ENCODE peak calls at places on chromosomes 12 and 14, in eight cellular contexts. Y, J, T, N, A, P, E and R are unnamed samples.

GRCh38 chr12:113235976-113236375 is 14.7 kb downstream of the TPCN1 start:
- DNase-seq in Y (no peak), J (no peak), T (no peak), N (no peak), A (no peak), P (no peak), E (no peak), R (no peak)

GRCh38 chr14:95432152-95433093 is 84.0 kb downstream of the SYNE3 start:
- DNase-seq in Y (no peak), J (peak), T (no peak), N (no peak), A (peak), P (no peak), E (peak), R (no peak)

GRCh38 chr12:97701901-97702300 is 239.3 kb downstream of the RMST start:
- DNase-seq in Y (no peak), J (no peak), T (no peak), N (no peak), A (no peak), P (no peak), E (no peak), R (no peak)

GRCh38 chr12:62808166-62808879 is 126.6 kb downstream of the PPM1H start:
- DNase-seq in Y (no peak), J (no peak), T (no peak), N (no peak), A (no peak), P (no peak), E (no peak), R (no peak)

GRCh38 chr14:66009104-66009503 is 477.1 kb upstream of the CCDC196 start:
- DNase-seq in Y (no peak), J (no peak), T (no peak), N (no peak), A (peak), P (no peak), E (no peak), R (no peak)

GRCh38 chr12:53071591-53072551 is 7.3 kb downstream of the SPRYD3 start:
- DNase-seq in Y (no peak), J (no peak), T (no peak), N (no peak), A (peak), P (no peak), E (no peak), R (no peak)

GRCh38 chr14:53450871-53451270 is 297.7 kb upstream of the DDHD1 start:
- DNase-seq in Y (no peak), J (no peak), T (no peak), N (no peak), A (peak), P (no peak), E (no peak), R (no peak)

GRCh38 chr12:131604146-131604844 is 106.6 kb upstream of the SFSWAP start:
- DNase-seq in Y (peak), J (no peak), T (no peak), N (peak), A (no peak), P (no peak), E (no peak), R (no peak)

GRCh38 chr12:106074706-106075392 is 63.9 kb downstream of the NUAK1 start:
- DNase-seq in Y (no peak), J (no peak), T (no peak), N (no peak), A (peak), P (no peak), E (no peak), R (no peak)

GRCh38 chr14:22319526-22320352 is 269.3 kb downstream of the DAD1 start:
- DNase-seq in Y (no peak), J (peak), T (no peak), N (no peak), A (peak), P (no peak), E (peak), R (no peak)

GRCh38 chr14:100651999-100652508 is 64.8 kb upstream of the BEGAIN start:
- DNase-seq in Y (no peak), J (no peak), T (no peak), N (no peak), A (no peak), P (no peak), E (no peak), R (no peak)

DNA sequence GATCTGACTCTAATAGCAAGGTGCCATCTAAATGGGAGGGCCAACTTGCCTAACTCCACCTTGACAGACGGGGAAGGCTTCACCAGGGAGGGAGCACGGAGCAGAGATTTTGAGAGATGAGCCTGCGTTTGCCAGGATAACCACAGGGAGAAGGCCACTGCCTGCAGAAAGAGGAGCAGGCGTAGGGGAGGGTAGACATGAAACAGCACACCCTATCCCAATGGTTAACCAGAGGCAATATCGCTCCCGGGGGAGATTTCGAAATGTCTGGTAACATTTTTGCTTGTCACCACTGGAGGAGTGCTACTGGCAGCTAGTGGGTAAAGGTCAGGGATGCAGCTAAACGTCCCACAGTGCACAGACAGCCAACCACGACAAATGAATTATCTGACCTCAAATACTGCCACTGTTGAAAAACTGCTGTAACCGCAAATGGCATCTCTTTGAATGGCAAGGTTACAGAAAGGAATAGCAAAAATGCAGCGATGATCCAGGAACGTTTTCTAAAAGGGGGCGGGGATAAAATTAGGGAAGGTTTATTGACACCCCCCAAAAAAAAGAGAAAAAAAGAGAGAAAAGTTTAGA is 126.0 kb upstream of the ATF7IP start:
- DNase-seq in Y (peak), J (peak), T (peak), N (peak), A (peak), P (no peak), E (no peak), R (peak)
- TF ChIP-seq CTCF in Y (no peak), J (peak), T (no peak), N (peak), A (no peak), P (no peak), E (no peak), R (no peak)

GRCh38 chr12:79935021-79935623 is at the start of gene PPP1R12A:
- DNase-seq in Y (peak), J (peak), T (peak), N (peak), A (peak), P (peak), E (peak), R (peak)
- TF ChIP-seq CTCF in Y (no peak), J (no peak), T (no peak), N (peak), A (peak), P (peak), E (no peak), R (no peak)

GRCh38 chr12:122064034-122064777 is 14.3 kb upstream of the MLXIP start:
- DNase-seq in Y (peak), J (peak), T (no peak), N (peak), A (peak), P (peak), E (peak), R (no peak)
- TF ChIP-seq CTCF in Y (no peak), J (peak), T (no peak), N (peak), A (peak), P (peak), E (no peak), R (no peak)

DNA sequence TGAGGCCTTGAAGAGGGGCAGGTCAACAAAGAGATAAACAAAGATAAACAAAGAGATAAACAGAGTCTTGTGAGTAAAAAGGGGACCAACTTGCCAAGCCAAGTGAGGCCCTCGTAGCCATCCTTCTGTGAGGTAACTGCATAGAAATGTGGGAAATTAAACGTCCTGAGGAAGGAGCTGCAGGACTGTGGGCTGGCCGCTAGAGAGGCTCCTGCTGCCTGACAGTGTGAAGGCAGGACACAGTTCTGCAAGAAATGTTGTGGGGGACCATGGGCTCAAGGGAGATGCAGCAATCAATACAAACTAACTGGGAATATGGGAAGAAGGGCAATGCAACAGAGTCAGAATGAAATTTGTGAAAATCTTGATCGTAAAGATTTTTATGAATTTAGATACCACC is 91.9 kb downstream of the SLC8A3 start:
- DNase-seq in Y (no peak), J (no peak), T (no peak), N (no peak), A (peak), P (no peak), E (peak), R (no peak)
- TF ChIP-seq CTCF in Y (no peak), J (peak), T (no peak), N (peak), A (peak), P (peak), E (peak), R (no peak)